ENCODE peak calls at places on chromosome 17, in six cellular contexts. One of them, this sample, is unnamed.

GRCh38 chr17:28749516-28750177 is 5.8 kb downstream of the TRAF4 start:
- DNase-seq in Peyer's patch: peak
- DNase-seq in ovary: peak
- DNase-seq in fibroblast of villous mesenchyme: no peak
- DNase-seq in endothelial cell of umbilical vein: no peak
- DNase-seq in GM06990: no peak
- DNase-seq in this sample: no peak

GRCh38 chr17:16007439-16007838 is 7.8 kb downstream of the TTC19 start:
- DNase-seq in Peyer's patch: no peak
- DNase-seq in ovary: no peak
- DNase-seq in fibroblast of villous mesenchyme: no peak
- DNase-seq in endothelial cell of umbilical vein: no peak
- DNase-seq in GM06990: no peak
- DNase-seq in this sample: no peak

GRCh38 chr17:82127704-82128103 is 29.7 kb upstream of the FASN start:
- DNase-seq in Peyer's patch: no peak
- DNase-seq in ovary: no peak
- DNase-seq in fibroblast of villous mesenchyme: no peak
- DNase-seq in endothelial cell of umbilical vein: no peak
- DNase-seq in GM06990: no peak
- DNase-seq in this sample: no peak

GRCh38 chr17:80277751-80278671 is 17.4 kb downstream of the RNF213 start:
- DNase-seq in Peyer's patch: no peak
- DNase-seq in ovary: no peak
- DNase-seq in fibroblast of villous mesenchyme: no peak
- DNase-seq in endothelial cell of umbilical vein: no peak
- DNase-seq in GM06990: no peak
- DNase-seq in this sample: peak

GRCh38 chr17:11241611-11242226 is 706 bp downstream of the SHISA6 start:
- DNase-seq in Peyer's patch: no peak
- DNase-seq in ovary: no peak
- DNase-seq in fibroblast of villous mesenchyme: no peak
- DNase-seq in endothelial cell of umbilical vein: no peak
- DNase-seq in GM06990: no peak
- DNase-seq in this sample: no peak

GRCh38 chr17:52148969-52149351 is 9.6 kb downstream of the CA10 start:
- DNase-seq in Peyer's patch: no peak
- DNase-seq in ovary: no peak
- DNase-seq in fibroblast of villous mesenchyme: no peak
- DNase-seq in endothelial cell of umbilical vein: no peak
- DNase-seq in GM06990: no peak
- DNase-seq in this sample: peak

GRCh38 chr17:32541640-32542039 is 54.8 kb downstream of the CDK5R1 start:
- DNase-seq in Peyer's patch: no peak
- DNase-seq in ovary: no peak
- DNase-seq in fibroblast of villous mesenchyme: no peak
- DNase-seq in endothelial cell of umbilical vein: no peak
- DNase-seq in GM06990: no peak
- DNase-seq in this sample: no peak

GRCh38 chr17:34582901-34583245 is 3.5 kb downstream of the TMEM132E start:
- DNase-seq in Peyer's patch: peak
- DNase-seq in ovary: no peak
- DNase-seq in fibroblast of villous mesenchyme: no peak
- DNase-seq in endothelial cell of umbilical vein: no peak
- DNase-seq in GM06990: no peak
- DNase-seq in this sample: no peak

GRCh38 chr17:8186446-8186786 is 3.6 kb downstream of the BORCS6 start:
- DNase-seq in Peyer's patch: no peak
- DNase-seq in ovary: no peak
- DNase-seq in fibroblast of villous mesenchyme: no peak
- DNase-seq in endothelial cell of umbilical vein: no peak
- DNase-seq in GM06990: no peak
- DNase-seq in this sample: no peak

GRCh38 chr17:16298140-16298662 is 55.1 kb downstream of the CENPV start:
- DNase-seq in Peyer's patch: no peak
- DNase-seq in ovary: no peak
- DNase-seq in fibroblast of villous mesenchyme: no peak
- DNase-seq in endothelial cell of umbilical vein: no peak
- DNase-seq in GM06990: no peak
- DNase-seq in this sample: no peak

GRCh38 chr17:76707985-76708807 is 2.6 kb downstream of the MXRA7 start:
- DNase-seq in Peyer's patch: no peak
- DNase-seq in ovary: no peak
- DNase-seq in fibroblast of villous mesenchyme: no peak
- DNase-seq in endothelial cell of umbilical vein: no peak
- DNase-seq in GM06990: no peak
- DNase-seq in this sample: no peak

GRCh38 chr17:40415390-40415789 is 2.3 kb downstream of the TOP2A start:
- DNase-seq in Peyer's patch: no peak
- DNase-seq in ovary: no peak
- DNase-seq in fibroblast of villous mesenchyme: peak
- DNase-seq in endothelial cell of umbilical vein: peak
- DNase-seq in GM06990: no peak
- DNase-seq in this sample: peak

GRCh38 chr17:41367426-41368075 is 2.1 kb downstream of the KRT33B start:
- DNase-seq in Peyer's patch: no peak
- DNase-seq in ovary: no peak
- DNase-seq in fibroblast of villous mesenchyme: peak
- DNase-seq in endothelial cell of umbilical vein: no peak
- DNase-seq in GM06990: no peak
- DNase-seq in this sample: peak

GRCh38 chr17:31517524-31517923 is 126.0 kb downstream of the RAB11FIP4 start:
- DNase-seq in Peyer's patch: peak
- DNase-seq in ovary: no peak
- DNase-seq in fibroblast of villous mesenchyme: no peak
- DNase-seq in endothelial cell of umbilical vein: no peak
- DNase-seq in GM06990: no peak
- DNase-seq in this sample: no peak

GRCh38 chr17:73266796-73267195 is 5.1 kb upstream of the CPSF4L start:
- DNase-seq in Peyer's patch: no peak
- DNase-seq in ovary: peak
- DNase-seq in fibroblast of villous mesenchyme: no peak
- DNase-seq in endothelial cell of umbilical vein: no peak
- DNase-seq in GM06990: no peak
- DNase-seq in this sample: no peak

GRCh38 chr17:78618264-78619066 is 41.3 kb upstream of the DNAH17 start:
- DNase-seq in Peyer's patch: peak
- DNase-seq in ovary: no peak
- DNase-seq in fibroblast of villous mesenchyme: no peak
- DNase-seq in endothelial cell of umbilical vein: no peak
- DNase-seq in GM06990: no peak
- DNase-seq in this sample: no peak

GRCh38 chr17:9839433-9839832 is 13.7 kb downstream of the GLP2R start:
- DNase-seq in Peyer's patch: no peak
- DNase-seq in ovary: no peak
- DNase-seq in fibroblast of villous mesenchyme: peak
- DNase-seq in endothelial cell of umbilical vein: no peak
- DNase-seq in GM06990: no peak
- DNase-seq in this sample: peak

GRCh38 chr17:66310528-66311148 is 8.2 kb downstream of the PRKCA start:
- DNase-seq in Peyer's patch: no peak
- DNase-seq in ovary: no peak
- DNase-seq in fibroblast of villous mesenchyme: no peak
- DNase-seq in endothelial cell of umbilical vein: no peak
- DNase-seq in GM06990: no peak
- DNase-seq in this sample: no peak

GRCh38 chr17:38912221-38912813 is 13.1 kb upstream of the LASP1NB start:
- DNase-seq in Peyer's patch: peak
- DNase-seq in ovary: peak
- DNase-seq in fibroblast of villous mesenchyme: peak
- DNase-seq in endothelial cell of umbilical vein: no peak
- DNase-seq in GM06990: no peak
- DNase-seq in this sample: peak

GRCh38 chr17:8300629-8301242 is 5.5 kb upstream of the SLC25A35 start:
- DNase-seq in Peyer's patch: peak
- DNase-seq in ovary: peak
- DNase-seq in fibroblast of villous mesenchyme: peak
- DNase-seq in endothelial cell of umbilical vein: peak
- DNase-seq in GM06990: no peak
- DNase-seq in this sample: peak

GRCh38 chr17:77691216-77692085 is 267.1 kb upstream of the TNRC6C start:
- DNase-seq in Peyer's patch: no peak
- DNase-seq in ovary: no peak
- DNase-seq in fibroblast of villous mesenchyme: no peak
- DNase-seq in endothelial cell of umbilical vein: no peak
- DNase-seq in GM06990: no peak
- DNase-seq in this sample: no peak

GRCh38 chr17:69733171-69734014 is 318.9 kb downstream of the MAP2K6 start:
- DNase-seq in Peyer's patch: no peak
- DNase-seq in ovary: no peak
- DNase-seq in fibroblast of villous mesenchyme: peak
- DNase-seq in endothelial cell of umbilical vein: peak
- DNase-seq in GM06990: no peak
- DNase-seq in this sample: peak

GRCh38 chr17:81651692-81652091 is 4.7 kb downstream of the PDE6G start:
- DNase-seq in Peyer's patch: no peak
- DNase-seq in ovary: no peak
- DNase-seq in fibroblast of villous mesenchyme: peak
- DNase-seq in endothelial cell of umbilical vein: no peak
- DNase-seq in GM06990: no peak
- DNase-seq in this sample: peak

GRCh38 chr17:56834380-56835258 is 668 bp downstream of the DGKE start:
- DNase-seq in Peyer's patch: peak
- DNase-seq in ovary: no peak
- DNase-seq in fibroblast of villous mesenchyme: peak
- DNase-seq in endothelial cell of umbilical vein: peak
- DNase-seq in GM06990: peak
- DNase-seq in this sample: peak

GRCh38 chr17:29664743-29665479 is 42.2 kb upstream of the CORO6 start:
- DNase-seq in Peyer's patch: no peak
- DNase-seq in ovary: no peak
- DNase-seq in fibroblast of villous mesenchyme: peak
- DNase-seq in endothelial cell of umbilical vein: peak
- DNase-seq in GM06990: no peak
- DNase-seq in this sample: peak

GRCh38 chr17:80650339-80650672 is 105.7 kb downstream of the RPTOR start:
- DNase-seq in Peyer's patch: no peak
- DNase-seq in ovary: no peak
- DNase-seq in fibroblast of villous mesenchyme: no peak
- DNase-seq in endothelial cell of umbilical vein: no peak
- DNase-seq in GM06990: no peak
- DNase-seq in this sample: no peak

GRCh38 chr17:50218771-50219315 is 17.4 kb upstream of the COL1A1 start:
- DNase-seq in Peyer's patch: no peak
- DNase-seq in ovary: no peak
- DNase-seq in fibroblast of villous mesenchyme: peak
- DNase-seq in endothelial cell of umbilical vein: no peak
- DNase-seq in GM06990: no peak
- DNase-seq in this sample: peak

GRCh38 chr17:60971515-60972369 is 294.1 kb downstream of the BCAS3 start:
- DNase-seq in Peyer's patch: no peak
- DNase-seq in ovary: no peak
- DNase-seq in fibroblast of villous mesenchyme: peak
- DNase-seq in endothelial cell of umbilical vein: peak
- DNase-seq in GM06990: peak
- DNase-seq in this sample: peak
- TF ChIP-seq CTCF in Peyer's patch: peak
- TF ChIP-seq CTCF in ovary: peak
- TF ChIP-seq CTCF in fibroblast of villous mesenchyme: peak
- TF ChIP-seq CTCF in endothelial cell of umbilical vein: peak
- TF ChIP-seq CTCF in GM06990: peak
- TF ChIP-seq CTCF in this sample: peak

GRCh38 chr17:18185391-18185790 is 1.8 kb downstream of the ALKBH5 start:
- DNase-seq in Peyer's patch: no peak
- DNase-seq in ovary: no peak
- DNase-seq in fibroblast of villous mesenchyme: peak
- DNase-seq in endothelial cell of umbilical vein: peak
- DNase-seq in GM06990: no peak
- DNase-seq in this sample: peak
- H3K4me3 ChIP-seq in Peyer's patch: peak
- H3K4me3 ChIP-seq in ovary: peak
- H3K4me3 ChIP-seq in fibroblast of villous mesenchyme: peak
- H3K4me3 ChIP-seq in endothelial cell of umbilical vein: peak
- H3K4me3 ChIP-seq in GM06990: peak
- H3K4me3 ChIP-seq in this sample: peak

GRCh38 chr17:75129576-75129975 is 2.0 kb downstream of the NT5C start:
- DNase-seq in Peyer's patch: no peak
- DNase-seq in ovary: no peak
- DNase-seq in fibroblast of villous mesenchyme: no peak
- DNase-seq in endothelial cell of umbilical vein: no peak
- DNase-seq in GM06990: no peak
- DNase-seq in this sample: no peak

GRCh38 chr17:75130059-75130631 is 1.4 kb downstream of the NT5C start:
- DNase-seq in Peyer's patch: peak
- DNase-seq in ovary: peak
- DNase-seq in fibroblast of villous mesenchyme: no peak
- DNase-seq in endothelial cell of umbilical vein: no peak
- DNase-seq in GM06990: no peak
- DNase-seq in this sample: no peak

GRCh38 chr17:75130632-75131277 is 787 bp downstream of the NT5C start:
- DNase-seq in Peyer's patch: peak
- DNase-seq in ovary: peak
- DNase-seq in fibroblast of villous mesenchyme: peak
- DNase-seq in endothelial cell of umbilical vein: peak
- DNase-seq in GM06990: peak
- DNase-seq in this sample: peak

GRCh38 chr17:75126954-75127353 is 4.6 kb downstream of the NT5C start:
- DNase-seq in Peyer's patch: no peak
- DNase-seq in ovary: no peak
- DNase-seq in fibroblast of villous mesenchyme: no peak
- DNase-seq in endothelial cell of umbilical vein: no peak
- DNase-seq in GM06990: no peak
- DNase-seq in this sample: no peak

DNA sequence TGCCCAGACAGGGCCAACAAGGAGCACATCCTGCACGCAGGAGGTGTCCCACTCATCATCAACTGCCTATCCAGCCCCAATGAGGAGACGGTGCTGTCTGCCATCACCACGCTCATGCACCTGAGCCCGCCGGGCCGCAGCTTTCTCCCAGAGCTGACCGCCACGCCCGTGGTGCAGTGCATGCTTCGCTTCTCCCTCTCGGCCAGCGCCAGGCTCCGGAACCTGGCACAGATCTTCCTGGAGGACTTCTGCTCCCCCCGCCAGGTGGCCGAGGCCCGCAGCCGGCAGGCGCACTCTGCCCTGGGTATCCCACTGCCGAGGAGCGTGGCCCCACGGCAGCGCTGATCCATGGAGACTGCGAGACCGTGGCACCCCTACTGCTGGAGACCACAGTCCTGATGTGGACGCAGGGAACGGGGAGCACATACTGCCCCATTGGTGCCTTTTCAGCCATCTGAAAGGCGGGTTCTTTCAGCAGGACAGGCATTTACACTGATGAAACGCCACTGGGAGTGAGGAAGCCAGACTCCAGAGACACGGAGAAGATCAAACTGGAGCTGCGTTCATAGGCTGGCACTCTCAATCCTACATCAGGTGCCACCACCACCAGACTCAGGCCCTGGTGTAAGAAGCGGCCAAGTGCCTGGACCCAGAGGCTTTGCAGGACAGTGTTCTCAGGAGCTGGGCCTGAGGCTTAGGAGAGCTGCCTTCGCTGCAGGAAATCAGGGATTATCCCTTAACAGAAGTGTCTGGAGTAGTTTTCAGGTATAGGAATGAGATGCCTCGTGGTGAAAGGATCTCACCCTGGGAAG is 2.6 kb downstream of the NT5C start:
- DNase-seq in Peyer's patch: peak
- DNase-seq in ovary: peak
- DNase-seq in fibroblast of villous mesenchyme: no peak
- DNase-seq in endothelial cell of umbilical vein: no peak
- DNase-seq in GM06990: no peak
- DNase-seq in this sample: no peak
- TF ChIP-seq CTCF in Peyer's patch: no peak
- TF ChIP-seq CTCF in ovary: no peak
- TF ChIP-seq CTCF in fibroblast of villous mesenchyme: no peak
- TF ChIP-seq CTCF in endothelial cell of umbilical vein: no peak
- TF ChIP-seq CTCF in GM06990: no peak
- TF ChIP-seq CTCF in this sample: no peak

GRCh38 chr17:1783271-1783670 is 21.4 kb downstream of the SERPINF1 start:
- DNase-seq in Peyer's patch: no peak
- DNase-seq in ovary: peak
- DNase-seq in fibroblast of villous mesenchyme: peak
- DNase-seq in endothelial cell of umbilical vein: no peak
- DNase-seq in GM06990: no peak
- DNase-seq in this sample: no peak
- H3K4me3 ChIP-seq in Peyer's patch: no peak
- H3K4me3 ChIP-seq in ovary: peak
- H3K4me3 ChIP-seq in fibroblast of villous mesenchyme: no peak
- H3K4me3 ChIP-seq in endothelial cell of umbilical vein: no peak
- H3K4me3 ChIP-seq in GM06990: no peak
- H3K4me3 ChIP-seq in this sample: no peak

This sample was measured in choroid plexus epithelial cell.